ENCODE peak calls at places on chromosomes 3 and 15, in seven cellular contexts. G is left ventricle myocardium inferior, T is psoas muscle, X is mammary epithelial cell, R is tibial artery, B is body of pancreas, J is fibroblast of lung. I is an unnamed sample.

GRCh38 chr3:42631650-42632049 is 21.8 kb upstream of the ZBTB47 start:
- DNase-seq in G (no peak), T (no peak), X (no peak), R (no peak), B (no peak), J (no peak), I (no peak)

GRCh38 chr3:105842943-105843342 is 25.9 kb downstream of the CBLB start:
- DNase-seq in G (no peak), T (no peak), X (no peak), R (no peak), B (no peak), J (peak; percentile 58), I (no peak)

GRCh38 chr3:47949979-47950378 is 66.2 kb downstream of the MAP4 start:
- DNase-seq in G (no peak), T (no peak), X (no peak), R (no peak), B (no peak), J (no peak), I (no peak)

GRCh38 chr3:112472676-112473075 is 26.6 kb downstream of the BTLA start:
- DNase-seq in G (no peak), T (no peak), X (no peak), R (no peak), B (no peak), J (no peak), I (no peak)

GRCh38 chr3:108664266-108664665 is 74.7 kb downstream of the DZIP3 start:
- DNase-seq in G (no peak), T (no peak), X (no peak), R (no peak), B (no peak), J (no peak), I (no peak)

GRCh38 chr3:158105710-158106438 is at the start of gene SHOX2:
- DNase-seq in G (no peak), T (peak; percentile 69), X (peak; percentile 56), R (peak; percentile 87), B (peak; percentile 28), J (peak; percentile 60), I (no peak)

GRCh38 chr3:153063337-153063736 is 98.7 kb upstream of the RAP2B start:
- DNase-seq in G (no peak), T (no peak), X (no peak), R (no peak), B (no peak), J (no peak), I (no peak)

GRCh38 chr3:94936023-94936580 is 873.2 kb downstream of the NSUN3 start:
- DNase-seq in G (no peak), T (no peak), X (peak; percentile 3), R (no peak), B (no peak), J (no peak), I (no peak)

GRCh38 chr15:80695911-80696651 is 971 bp downstream of the ABHD17C start:
- DNase-seq in G (peak; percentile 25), T (no peak), X (peak; percentile 58), R (peak; percentile 70), B (peak; percentile 62), J (peak; percentile 53), I (no peak)

GRCh38 chr15:74265046-74265639 is 29.0 kb downstream of the CCDC33 start:
- DNase-seq in G (no peak), T (peak; percentile 53), X (no peak), R (no peak), B (peak; percentile 14), J (peak; percentile 20), I (no peak)

GRCh38 chr3:15591235-15591634 is 10.1 kb downstream of the HACL1 start:
- DNase-seq in G (no peak), T (no peak), X (no peak), R (no peak), B (no peak), J (no peak), I (no peak)

GRCh38 chr15:28989239-28989830 is 103.6 kb downstream of the APBA2 start:
- DNase-seq in G (no peak), T (no peak), X (no peak), R (no peak), B (no peak), J (no peak), I (no peak)

GRCh38 chr15:33242669-33243191 is 48.2 kb upstream of the FMN1 start:
- DNase-seq in G (no peak), T (no peak), X (peak; percentile 86), R (no peak), B (no peak), J (peak; percentile 23), I (no peak)

GRCh38 chr3:42518800-42519567 is 16.5 kb downstream of the VIPR1 start:
- DNase-seq in G (no peak), T (no peak), X (no peak), R (no peak), B (peak; percentile 44), J (no peak), I (no peak)

GRCh38 chr15:101442272-101442671 is 47.2 kb downstream of the PCSK6 start:
- DNase-seq in G (no peak), T (no peak), X (no peak), R (no peak), B (no peak), J (no peak), I (no peak)

GRCh38 chr3:194637066-194637465 is 3.8 kb upstream of the TMEM44 start:
- DNase-seq in G (no peak), T (no peak), X (peak; percentile 24), R (no peak), B (no peak), J (no peak), I (no peak)

GRCh38 chr15:101579766-101580165 is 72.4 kb downstream of the TM2D3 start:
- DNase-seq in G (no peak), T (no peak), X (peak; percentile 88), R (no peak), B (no peak), J (no peak), I (no peak)

GRCh38 chr3:38723569-38724391 is 74.3 kb upstream of the SCN5A start:
- DNase-seq in G (peak; percentile 57), T (no peak), X (no peak), R (no peak), B (peak; percentile 15), J (no peak), I (no peak)

GRCh38 chr3:48980295-48980694 is 9.7 kb upstream of the P4HTM start:
- DNase-seq in G (no peak), T (no peak), X (no peak), R (no peak), B (no peak), J (no peak), I (no peak)

GRCh38 chr3:48982686-48983085 is 7.4 kb upstream of the P4HTM start:
- DNase-seq in G (no peak), T (no peak), X (no peak), R (no peak), B (no peak), J (no peak), I (no peak)

GRCh38 chr3:48983096-48983495 is 6.9 kb upstream of the P4HTM start:
- DNase-seq in G (no peak), T (no peak), X (no peak), R (no peak), B (no peak), J (no peak), I (no peak)

GRCh38 chr3:48982016-48982415 is 8.0 kb upstream of the P4HTM start:
- DNase-seq in G (no peak), T (no peak), X (no peak), R (no peak), B (no peak), J (no peak), I (no peak)

DNA sequence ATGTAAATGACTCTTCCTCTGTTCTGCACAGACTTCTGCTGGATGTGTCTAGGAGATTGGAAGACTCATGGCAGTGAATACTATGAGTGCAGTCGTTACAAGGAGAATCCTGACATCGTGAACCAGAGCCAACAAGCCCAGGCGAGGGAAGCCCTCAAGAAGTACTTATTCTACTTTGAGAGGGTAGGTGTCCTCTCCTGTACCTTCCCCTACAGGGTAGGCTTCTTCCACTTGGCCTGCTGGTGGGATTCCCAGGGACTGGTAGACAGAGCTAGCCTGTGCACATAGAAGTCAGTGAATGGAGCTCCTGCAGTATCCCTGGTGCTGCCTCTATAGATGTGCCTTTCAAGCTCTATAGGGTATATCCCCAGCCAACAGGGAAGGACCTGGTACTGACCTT is 10.6 kb upstream of the P4HTM start:
- DNase-seq in G (no peak), T (no peak), X (no peak), R (no peak), B (no peak), J (no peak), I (no peak)
- H3K36me3 ChIP-seq in G (peaks cover 96% of the 10 kb centered on the region), T (peaks cover 19% of the 10 kb centered on the region), X (peaks cover 40% of the 10 kb centered on the region), R (peaks cover 83% of the 10 kb centered on the region), B (peaks cover 24% of the 10 kb centered on the region), J (peaks cover 10% of the 10 kb centered on the region), I (peaks cover 43% of the 10 kb centered on the region)

GRCh38 chr3:180974286-180974685 is 15.2 kb downstream of the DNAJC19 start:
- DNase-seq in G (no peak), T (no peak), X (no peak), R (no peak), B (no peak), J (no peak), I (no peak)

GRCh38 chr3:180973543-180973942 is 16.0 kb downstream of the DNAJC19 start:
- DNase-seq in G (no peak), T (no peak), X (no peak), R (no peak), B (no peak), J (no peak), I (no peak)

GRCh38 chr3:180970931-180971330 is 18.6 kb downstream of the DNAJC19 start:
- DNase-seq in G (no peak), T (no peak), X (no peak), R (no peak), B (no peak), J (no peak), I (no peak)
- H3K36me3 ChIP-seq in G (peaks cover 77% of the 10 kb centered on the region), T (no peaks in the 10 kb centered on the region), X (peaks cover 44% of the 10 kb centered on the region), R (peaks cover 41% of the 10 kb centered on the region), B (no peaks in the 10 kb centered on the region), J (peaks cover 10% of the 10 kb centered on the region), I (peaks cover 2% of the 10 kb centered on the region)

GRCh38 chr3:56916697-56917336 is 115.1 kb upstream of the ARHGEF3 start:
- DNase-seq in G (no peak), T (no peak), X (no peak), R (no peak), B (no peak), J (no peak), I (no peak)

GRCh38 chr3:56917337-56917697 is 115.6 kb upstream of the ARHGEF3 start:
- DNase-seq in G (no peak), T (no peak), X (no peak), R (no peak), B (no peak), J (no peak), I (no peak)

GRCh38 chr3:56915969-56916586 is 114.3 kb upstream of the ARHGEF3 start:
- DNase-seq in G (peak; percentile 30), T (no peak), X (no peak), R (no peak), B (peak; percentile 14), J (no peak), I (peak; percentile 32)

GRCh38 chr3:56911363-56911762 is 109.6 kb upstream of the ARHGEF3 start:
- DNase-seq in G (no peak), T (no peak), X (no peak), R (no peak), B (no peak), J (no peak), I (no peak)

GRCh38 chr3:56914646-56915045 is 112.9 kb upstream of the ARHGEF3 start:
- DNase-seq in G (no peak), T (no peak), X (no peak), R (no peak), B (no peak), J (no peak), I (no peak)
- H3K36me3 ChIP-seq in G (no peaks in the 10 kb centered on the region), T (no peaks in the 10 kb centered on the region), X (no peaks in the 10 kb centered on the region), R (no peaks in the 10 kb centered on the region), B (no peaks in the 10 kb centered on the region), J (no peaks in the 10 kb centered on the region), I (no peaks in the 10 kb centered on the region)

GRCh38 chr3:197248341-197248740 is 50.1 kb downstream of the DLG1 start:
- DNase-seq in G (no peak), T (no peak), X (no peak), R (no peak), B (no peak), J (no peak), I (no peak)
- H3K36me3 ChIP-seq in G (peaks cover 20% of the 10 kb centered on the region), T (peaks cover 6% of the 10 kb centered on the region), X (peaks cover 5% of the 10 kb centered on the region), R (peaks cover 4% of the 10 kb centered on the region), B (no peaks in the 10 kb centered on the region), J (no peaks in the 10 kb centered on the region), I (peaks cover 9% of the 10 kb centered on the region)

I was measured in GM12878.